ENCODE peak calls at places on chromosomes 3 and 15, in four cellular contexts. One of them, this sample, is unnamed.

GRCh38 chr15:52481915-52482314 is 46.8 kb downstream of the MYO5A start:
- DNase-seq in HepG2: no peak
- DNase-seq in GM12878: peak
- DNase-seq in K562: no peak
- DNase-seq in this sample: no peak

GRCh38 chr3:36933540-36934296 is 11.1 kb downstream of the TRANK1 start:
- DNase-seq in HepG2: no peak
- DNase-seq in K562: no peak
- DNase-seq in GM12878: no peak
- DNase-seq in this sample: no peak

GRCh38 chr15:25775317-25775912 is 87.7 kb downstream of the ATP10A start:
- DNase-seq in HepG2: peak
- DNase-seq in K562: no peak
- DNase-seq in GM12878: peak
- DNase-seq in this sample: no peak

GRCh38 chr3:36777424-36778218 is 13.3 kb upstream of the DCLK3 start:
- DNase-seq in HepG2: no peak
- DNase-seq in K562: no peak
- DNase-seq in GM12878: peak
- DNase-seq in this sample: no peak

GRCh38 chr3:41975421-41976103 is 13.7 kb upstream of the ULK4 start:
- DNase-seq in HepG2: no peak
- DNase-seq in GM12878: no peak
- DNase-seq in K562: no peak
- DNase-seq in this sample: no peak

GRCh38 chr3:55177749-55178148 is 249.9 kb upstream of the LRTM1 start:
- DNase-seq in HepG2: no peak
- DNase-seq in GM12878: no peak
- DNase-seq in K562: no peak
- DNase-seq in this sample: no peak

GRCh38 chr15:77496710-77497107 is 76.0 kb downstream of the HMG20A start:
- DNase-seq in HepG2: peak
- DNase-seq in K562: peak
- DNase-seq in GM12878: no peak
- DNase-seq in this sample: peak

GRCh38 chr15:42131826-42132806 is 24.3 kb downstream of the PLA2G4F start:
- DNase-seq in GM12878: no peak
- DNase-seq in K562: no peak
- DNase-seq in HepG2: no peak
- DNase-seq in this sample: no peak

GRCh38 chr15:69279636-69280035 is 19.1 kb upstream of the PAQR5 start:
- DNase-seq in GM12878: no peak
- DNase-seq in K562: no peak
- DNase-seq in HepG2: no peak
- DNase-seq in this sample: no peak

GRCh38 chr3:36843065-36844051 is 79.0 kb upstream of the DCLK3 start:
- DNase-seq in HepG2: peak
- DNase-seq in K562: peak
- DNase-seq in GM12878: peak
- DNase-seq in this sample: peak

GRCh38 chr3:1734494-1735122 is 364.1 kb upstream of the CNTN4 start:
- DNase-seq in GM12878: no peak
- DNase-seq in K562: no peak
- DNase-seq in HepG2: no peak
- DNase-seq in this sample: no peak

GRCh38 chr3:113304102-113304501 is 92.7 kb downstream of the BOC start:
- DNase-seq in GM12878: no peak
- DNase-seq in HepG2: no peak
- DNase-seq in K562: no peak
- DNase-seq in this sample: no peak

GRCh38 chr3:55654123-55654787 is 167.1 kb upstream of the WNT5A start:
- DNase-seq in GM12878: peak
- DNase-seq in HepG2: no peak
- DNase-seq in K562: no peak
- DNase-seq in this sample: no peak

GRCh38 chr3:63921741-63922482 is 9.7 kb upstream of the SCAANT1 start:
- DNase-seq in HepG2: no peak
- DNase-seq in K562: no peak
- DNase-seq in GM12878: peak
- DNase-seq in this sample: no peak

GRCh38 chr15:61834076-61834697 is 226.1 kb downstream of the VPS13C start:
- DNase-seq in HepG2: peak
- DNase-seq in GM12878: no peak
- DNase-seq in K562: peak
- DNase-seq in this sample: peak

GRCh38 chr15:61831505-61831921 is 228.7 kb downstream of the VPS13C start:
- DNase-seq in GM12878: no peak
- DNase-seq in HepG2: no peak
- DNase-seq in K562: no peak
- DNase-seq in this sample: no peak

GRCh38 chr15:61835476-61836106 is 224.7 kb downstream of the VPS13C start:
- DNase-seq in HepG2: peak
- DNase-seq in K562: peak
- DNase-seq in GM12878: no peak
- DNase-seq in this sample: peak

GRCh38 chr15:61832223-61832622 is 228.0 kb downstream of the VPS13C start:
- DNase-seq in K562: no peak
- DNase-seq in GM12878: no peak
- DNase-seq in HepG2: no peak
- DNase-seq in this sample: no peak

DNA sequence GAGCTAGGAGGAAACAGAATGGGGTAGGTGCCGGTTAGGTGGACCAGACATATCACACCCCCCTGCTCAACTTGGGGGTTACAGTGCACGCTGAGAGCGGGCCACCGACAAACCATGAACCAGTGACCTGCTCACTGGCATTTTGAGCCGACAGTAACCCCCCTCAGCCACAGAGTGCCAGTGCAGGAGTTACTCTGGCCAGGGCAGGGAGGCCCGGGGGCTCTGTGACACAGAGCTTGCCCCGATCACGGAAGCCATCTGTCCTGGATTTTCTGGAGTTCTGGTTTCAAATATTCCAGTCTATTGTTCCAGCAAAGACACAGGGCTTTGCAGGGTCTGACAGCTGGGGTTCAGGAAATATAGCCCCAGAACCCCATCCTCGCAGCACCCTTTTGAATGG is 225.2 kb downstream of the VPS13C start:
- DNase-seq in GM12878: no peak
- DNase-seq in HepG2: no peak
- DNase-seq in K562: no peak
- DNase-seq in this sample: no peak
- TF ChIP-seq SP1 in GM12878: no peak
- TF ChIP-seq SP1 in HepG2: no peak
- TF ChIP-seq SP1 in K562: no peak
- TF ChIP-seq SP1 in this sample: no peak

GRCh38 chr3:155556531-155556930 is 188.3 kb downstream of the PLCH1 start:
- DNase-seq in HepG2: no peak
- DNase-seq in K562: no peak
- DNase-seq in GM12878: no peak
- DNase-seq in this sample: no peak
- TF ChIP-seq TARDBP in HepG2: no peak
- TF ChIP-seq TARDBP in K562: no peak
- TF ChIP-seq TARDBP in GM12878: no peak
- TF ChIP-seq TARDBP in this sample: no peak

DNA sequence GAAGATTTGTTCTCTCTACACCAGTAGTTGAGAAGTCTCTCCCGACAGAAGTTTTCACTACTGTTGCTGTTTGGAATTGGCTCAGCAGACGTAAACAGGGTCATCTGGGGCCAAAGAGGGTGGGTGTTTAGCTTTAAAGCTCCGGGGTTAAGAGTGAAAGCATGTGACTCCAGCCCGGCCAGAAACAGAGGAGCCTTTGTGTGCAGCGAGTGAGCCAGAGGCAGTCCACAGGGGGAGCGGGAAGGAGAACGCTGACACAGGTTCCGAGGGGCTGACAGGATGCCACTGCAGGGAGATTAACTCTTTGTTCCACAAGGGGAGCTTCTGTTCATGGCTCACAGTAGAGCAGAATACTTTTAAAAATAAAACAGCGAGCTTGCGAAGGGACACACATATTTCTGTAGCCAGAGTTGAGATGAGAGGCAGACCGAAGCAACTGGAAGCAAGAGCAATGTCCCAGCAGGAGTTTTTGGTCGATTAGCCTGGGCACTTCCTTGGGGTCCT is 26.9 kb downstream of the BMF start:
- DNase-seq in GM12878: no peak
- DNase-seq in K562: peak
- DNase-seq in HepG2: peak
- DNase-seq in this sample: no peak
- TF ChIP-seq FOXK2 in GM12878: no peak
- TF ChIP-seq FOXK2 in K562: peak
- TF ChIP-seq FOXK2 in HepG2: peak
- TF ChIP-seq FOXK2 in this sample: no peak

GRCh38 chr3:146625117-146625775 is 20.1 kb upstream of the PLSCR5 start:
- DNase-seq in K562: no peak
- DNase-seq in GM12878: no peak
- DNase-seq in HepG2: no peak
- DNase-seq in this sample: no peak

GRCh38 chr3:146626384-146627122 is 21.4 kb upstream of the PLSCR5 start:
- DNase-seq in GM12878: no peak
- DNase-seq in HepG2: peak
- DNase-seq in K562: no peak
- DNase-seq in this sample: no peak
- TF ChIP-seq SP1 in GM12878: no peak
- TF ChIP-seq SP1 in HepG2: no peak
- TF ChIP-seq SP1 in K562: no peak
- TF ChIP-seq SP1 in this sample: no peak

DNA sequence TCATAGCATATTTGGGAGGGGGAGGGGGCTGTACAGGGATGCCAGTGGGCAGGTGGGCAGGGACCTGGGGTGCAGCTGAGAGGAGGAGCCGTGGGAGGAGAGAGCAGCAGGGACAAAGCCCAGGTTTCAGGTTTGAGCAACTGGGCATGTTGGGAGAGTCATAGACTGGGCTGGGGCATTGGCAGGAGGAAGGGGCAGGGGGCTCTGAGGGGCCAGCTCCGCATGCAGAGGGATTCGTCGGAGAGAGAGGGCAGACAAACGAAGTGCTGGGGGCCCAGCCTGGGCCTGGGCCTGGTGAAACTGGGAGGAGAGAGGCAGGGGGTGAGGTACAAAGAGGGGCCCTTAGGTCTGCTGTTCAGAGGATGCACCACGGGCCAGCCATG is 25.2 kb downstream of the RASGRF1 start:
- DNase-seq in GM12878: no peak
- DNase-seq in K562: no peak
- DNase-seq in HepG2: no peak
- DNase-seq in this sample: no peak
- TF ChIP-seq TARDBP in GM12878: no peak
- TF ChIP-seq TARDBP in K562: no peak
- TF ChIP-seq TARDBP in HepG2: no peak
- TF ChIP-seq TARDBP in this sample: no peak